ENCODE peak calls at places on chromosomes 13 and 19, in seven cellular contexts. J is stomach, Y is pancreas, M is epithelial cell of esophagus, C is heart left ventricle, I is choroid plexus epithelial cell, O is tibial artery. V is an unnamed sample.
A peak's percentile ranks its signal among the peaks of the same experiment; 100 is the strongest.

GRCh38 chr19:6718741-6719539 is 1.5 kb downstream of the C3 start:
- DNase-seq in O (no peak), Y (no peak), J (no peak), I (no peak), C (no peak), M (no peak), V (peak; percentile 58)

GRCh38 chr13:114049026-114049425 is 75.2 kb upstream of the C13orf46 start:
- DNase-seq in J (no peak), Y (no peak), I (no peak), O (no peak), M (no peak), C (no peak), V (no peak)

GRCh38 chr19:33905937-33906577 is 109.4 kb downstream of the KCTD15 start:
- DNase-seq in O (peak; percentile 34), J (peak; percentile 86), Y (peak; percentile 91), C (peak; percentile 86), I (peak; percentile 45), M (peak; percentile 85), V (no peak)

GRCh38 chr19:48905664-48906063 is 5.6 kb downstream of the NUCB1 start:
- DNase-seq in J (no peak), I (no peak), C (no peak), Y (no peak), M (no peak), O (no peak), V (no peak)

GRCh38 chr19:48678201-48678600 is 5.4 kb upstream of the NTN5 start:
- DNase-seq in J (peak; percentile 73), Y (peak; percentile 67), C (no peak), M (peak; percentile 23), I (no peak), O (no peak), V (no peak)

GRCh38 chr13:31476266-31476665 is 263.1 kb upstream of the RXFP2 start:
- DNase-seq in O (no peak), I (peak; percentile 94), C (no peak), Y (no peak), J (no peak), M (no peak), V (no peak)

GRCh38 chr19:11324079-11324661 is 15.3 kb downstream of the RAB3D start:
- DNase-seq in O (peak; percentile 83), Y (no peak), C (peak; percentile 65), M (peak; percentile 94), I (peak; percentile 97), J (peak; percentile 85), V (peak; percentile 83)

GRCh38 chr19:36060430-36060829 is 5.7 kb downstream of the WDR62 start:
- DNase-seq in Y (no peak), I (peak; percentile 86), J (peak; percentile 53), C (peak; percentile 24), M (peak; percentile 64), O (no peak), V (peak; percentile 41)

GRCh38 chr19:33094504-33095067 is 13.6 kb downstream of the GPATCH1 start:
- DNase-seq in Y (no peak), C (no peak), I (no peak), O (no peak), M (peak; percentile 39), J (no peak), V (no peak)

GRCh38 chr19:38784224-38784623 is 4.8 kb upstream of the LGALS7B start:
- DNase-seq in J (no peak), Y (no peak), I (peak; percentile 38), C (no peak), M (no peak), O (no peak), V (no peak)

GRCh38 chr13:27170521-27171243 is 929 bp downstream of the USP12 start:
- DNase-seq in I (peak; percentile 60), J (peak; percentile 34), O (peak; percentile 35), M (peak; percentile 37), C (peak; percentile 49), Y (peak; percentile 77), V (peak; percentile 45)
- H3K4me3 ChIP-seq in I (peak overlapping the region; percentile 76), J (peak overlapping the region; percentile 97), O (peak overlapping the region; percentile 72), M (peak overlapping the region; percentile 69), C (peak overlapping the region; percentile 66), Y (peak overlapping the region; percentile 79), V (peak overlapping the region; percentile 87)

GRCh38 chr19:8113017-8113416 is 36.4 kb downstream of the FBN3 start:
- DNase-seq in J (no peak), C (no peak), I (no peak), Y (no peak), O (no peak), M (peak; percentile 50), V (no peak)
- H3K4me3 ChIP-seq in J (no peak overlapping the region), C (no peak overlapping the region), I (no peak overlapping the region), Y (no peak overlapping the region), O (no peak overlapping the region), M (no peak overlapping the region), V (no peak overlapping the region)

DNA sequence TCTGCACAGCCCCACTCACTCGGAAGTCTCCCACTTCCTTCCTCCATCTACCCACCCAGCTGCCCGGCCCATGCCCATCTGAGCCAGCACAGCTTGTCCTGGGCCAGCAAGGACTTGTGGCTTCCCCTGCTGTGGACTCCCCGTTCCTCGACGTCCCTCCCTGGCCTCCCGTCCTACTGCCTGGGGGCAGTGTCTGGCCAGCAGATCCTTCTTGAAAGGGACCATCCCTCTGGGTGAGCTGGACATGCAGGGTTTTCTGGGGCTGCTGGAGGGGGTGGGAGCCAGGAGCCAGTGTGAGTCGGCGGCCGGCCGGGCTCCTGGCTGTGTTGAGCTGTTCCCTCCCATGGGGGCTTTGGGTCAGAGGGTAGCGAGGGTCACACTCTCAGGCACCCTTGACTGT is 26.7 kb downstream of the CRTC1 start:
- DNase-seq in I (no peak), C (no peak), O (no peak), J (no peak), Y (no peak), M (no peak), V (no peak)
- H3K4me3 ChIP-seq in I (no peak overlapping the region), C (no peak overlapping the region), O (no peak overlapping the region), J (no peak overlapping the region), Y (no peak overlapping the region), M (no peak overlapping the region), V (no peak overlapping the region)

DNA sequence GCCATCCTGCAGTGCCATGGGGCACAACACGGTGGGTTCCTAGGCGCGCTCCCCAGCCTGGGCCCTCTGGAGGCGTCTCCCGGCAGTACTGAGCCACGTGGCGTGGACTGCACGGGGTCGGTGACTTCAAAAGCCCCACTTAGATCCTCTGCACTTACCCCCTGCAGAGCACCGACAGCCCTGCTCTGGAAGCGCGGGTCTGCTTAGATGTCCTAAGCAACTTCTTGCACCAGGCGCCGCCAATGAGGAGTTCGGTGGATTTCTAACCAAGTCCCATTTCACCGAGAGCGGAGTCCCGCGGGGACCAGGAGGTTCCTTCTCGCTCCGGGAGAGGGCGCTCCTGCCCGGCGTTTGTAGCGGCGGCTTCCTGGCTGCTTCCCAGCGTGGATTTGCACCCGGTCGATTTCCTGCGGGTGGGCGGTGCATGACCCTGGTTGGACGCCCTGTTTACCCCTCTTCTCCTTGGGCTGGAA is 25.2 kb upstream of the ZNF845 start:
- DNase-seq in I (peak; percentile 37), O (no peak), C (no peak), J (no peak), Y (no peak), M (peak; percentile 5), V (peak; percentile 52)
- H3K4me3 ChIP-seq in I (no peak overlapping the region), O (no peak overlapping the region), C (no peak overlapping the region), J (no peak overlapping the region), Y (no peak overlapping the region), M (no peak overlapping the region), V (no peak overlapping the region)